ENCODE peak calls at places on chromosome 1, in four cellular contexts. One of them, this sample, is unnamed. For H3K9me3, the result is how much of the 10 kb centered on the place peaks cover.

GRCh38 chr1:109531205-109531779 is 8.4 kb upstream of the GPR61 start:
- DNase-seq in mucosa of descending colon: no peak
- DNase-seq in aorta: no peak
- DNase-seq in lower lobe of right lung: no peak
- DNase-seq in this sample: no peak

GRCh38 chr1:237921290-237921689 is 30.6 kb upstream of the ZP4 start:
- DNase-seq in mucosa of descending colon: no peak
- DNase-seq in aorta: no peak
- DNase-seq in lower lobe of right lung: no peak
- DNase-seq in this sample: no peak

GRCh38 chr1:204426035-204426436 is 14.4 kb upstream of the PPP1R15B start:
- DNase-seq in mucosa of descending colon: no peak
- DNase-seq in aorta: no peak
- DNase-seq in lower lobe of right lung: no peak
- DNase-seq in this sample: no peak

GRCh38 chr1:13812456-13813397 is 112.7 kb downstream of the PRDM2 start:
- DNase-seq in mucosa of descending colon: no peak
- DNase-seq in aorta: no peak
- DNase-seq in lower lobe of right lung: no peak
- DNase-seq in this sample: peak

GRCh38 chr1:27891196-27891889 is 19.0 kb downstream of the THEMIS2 start:
- DNase-seq in mucosa of descending colon: no peak
- DNase-seq in aorta: no peak
- DNase-seq in lower lobe of right lung: no peak
- DNase-seq in this sample: peak

GRCh38 chr1:183911285-183911684 is 106.4 kb downstream of the RGL1 start:
- DNase-seq in mucosa of descending colon: no peak
- DNase-seq in aorta: no peak
- DNase-seq in lower lobe of right lung: no peak
- DNase-seq in this sample: no peak

GRCh38 chr1:111570781-111571181 is 48.8 kb upstream of the RAP1A start:
- DNase-seq in mucosa of descending colon: no peak
- DNase-seq in aorta: no peak
- DNase-seq in lower lobe of right lung: no peak
- DNase-seq in this sample: no peak

GRCh38 chr1:44239961-44240371 is 26.7 kb downstream of the DMAP1 start:
- DNase-seq in mucosa of descending colon: no peak
- DNase-seq in aorta: no peak
- DNase-seq in lower lobe of right lung: peak
- DNase-seq in this sample: no peak

GRCh38 chr1:48610628-48611542 is 138.9 kb upstream of the SPATA6 start:
- DNase-seq in mucosa of descending colon: no peak
- DNase-seq in aorta: no peak
- DNase-seq in lower lobe of right lung: peak
- DNase-seq in this sample: peak

GRCh38 chr1:203462878-203463277 is 12.7 kb upstream of the PRELP start:
- DNase-seq in mucosa of descending colon: no peak
- DNase-seq in aorta: peak
- DNase-seq in lower lobe of right lung: peak
- DNase-seq in this sample: peak

GRCh38 chr1:7538033-7538432 is 233.1 kb upstream of the VAMP3 start:
- DNase-seq in mucosa of descending colon: no peak
- DNase-seq in aorta: peak
- DNase-seq in lower lobe of right lung: no peak
- DNase-seq in this sample: no peak

GRCh38 chr1:29653034-29653810 is 416.9 kb downstream of the PTPRU start:
- DNase-seq in mucosa of descending colon: no peak
- DNase-seq in aorta: no peak
- DNase-seq in lower lobe of right lung: peak
- DNase-seq in this sample: peak

GRCh38 chr1:211518330-211519289 is 26.6 kb upstream of the RD3 start:
- DNase-seq in mucosa of descending colon: no peak
- DNase-seq in aorta: no peak
- DNase-seq in lower lobe of right lung: no peak
- DNase-seq in this sample: no peak

GRCh38 chr1:232826318-232826717 is 21.1 kb downstream of the MAP10 start:
- DNase-seq in mucosa of descending colon: no peak
- DNase-seq in aorta: no peak
- DNase-seq in lower lobe of right lung: no peak
- DNase-seq in this sample: no peak

GRCh38 chr1:225794954-225795353 is 15.0 kb upstream of the EPHX1 start:
- DNase-seq in mucosa of descending colon: no peak
- DNase-seq in aorta: no peak
- DNase-seq in lower lobe of right lung: no peak
- DNase-seq in this sample: no peak
- H3K9me3 ChIP-seq in mucosa of descending colon: under half
- H3K9me3 ChIP-seq in aorta: under half
- H3K9me3 ChIP-seq in lower lobe of right lung: under half
- H3K9me3 ChIP-seq in this sample: under half

GRCh38 chr1:158604968-158605367 is at the start of gene OR10Z1:
- DNase-seq in mucosa of descending colon: no peak
- DNase-seq in aorta: no peak
- DNase-seq in lower lobe of right lung: no peak
- DNase-seq in this sample: no peak

DNA sequence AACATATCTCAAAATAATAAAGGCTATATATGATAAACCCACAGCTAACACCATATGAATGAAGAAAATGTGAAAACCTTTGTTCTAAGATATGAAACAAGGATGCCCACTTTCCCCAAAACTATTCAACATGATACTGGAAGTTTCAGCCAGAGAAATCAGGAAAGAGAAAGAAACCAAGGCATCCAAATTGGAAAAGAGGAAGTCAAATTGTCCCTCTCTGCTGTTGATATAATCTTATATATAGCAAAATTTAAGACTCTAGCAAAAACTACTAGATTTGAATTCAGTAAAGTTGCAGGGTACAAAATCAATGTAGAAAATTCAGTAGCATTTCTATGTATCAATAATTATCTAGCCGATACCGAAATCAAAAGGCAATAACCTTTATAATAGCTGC is 4.3 kb upstream of the OR10Z1 start:
- DNase-seq in mucosa of descending colon: no peak
- DNase-seq in aorta: no peak
- DNase-seq in lower lobe of right lung: no peak
- DNase-seq in this sample: no peak
- H3K9me3 ChIP-seq in mucosa of descending colon: under half
- H3K9me3 ChIP-seq in aorta: under half
- H3K9me3 ChIP-seq in lower lobe of right lung: under half
- H3K9me3 ChIP-seq in this sample: under half

GRCh38 chr1:248231117-248231516 is at the start of gene OR2M4:
- DNase-seq in mucosa of descending colon: no peak
- DNase-seq in aorta: no peak
- DNase-seq in lower lobe of right lung: no peak
- DNase-seq in this sample: no peak

GRCh38 chr1:248225537-248225936 is 5.7 kb upstream of the OR2M4 start:
- DNase-seq in mucosa of descending colon: no peak
- DNase-seq in aorta: no peak
- DNase-seq in lower lobe of right lung: no peak
- DNase-seq in this sample: no peak

DNA sequence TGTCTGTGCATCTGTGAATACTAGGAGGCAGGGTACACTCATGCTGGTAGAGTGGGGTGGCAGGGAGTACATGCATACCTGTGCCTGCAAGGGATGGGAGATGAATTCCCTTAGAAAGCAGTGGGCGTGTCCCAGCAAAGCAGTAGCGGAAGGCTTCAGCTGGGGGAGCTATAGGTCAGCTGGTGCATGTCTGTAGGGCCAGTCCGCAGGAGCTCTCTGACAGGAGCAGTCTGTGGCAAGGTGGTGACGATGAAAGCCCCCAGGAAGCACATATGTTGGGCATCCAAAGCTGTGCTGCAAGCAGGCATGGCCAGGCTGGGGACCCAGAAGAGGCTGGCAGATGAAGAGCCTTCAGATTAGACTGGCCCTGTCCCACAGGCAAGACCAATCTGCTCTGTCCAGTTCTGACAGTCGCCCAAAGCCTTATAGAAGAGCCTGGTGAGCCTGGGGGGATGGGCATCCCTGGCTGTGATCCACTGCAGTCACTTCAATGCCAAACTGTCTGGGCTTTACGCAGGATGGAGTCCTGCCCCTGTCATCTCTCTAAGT is 1.8 kb upstream of the OR2M4 start:
- DNase-seq in mucosa of descending colon: no peak
- DNase-seq in aorta: no peak
- DNase-seq in lower lobe of right lung: no peak
- DNase-seq in this sample: no peak
- H3K9me3 ChIP-seq in mucosa of descending colon: under half
- H3K9me3 ChIP-seq in aorta: under half
- H3K9me3 ChIP-seq in lower lobe of right lung: under half
- H3K9me3 ChIP-seq in this sample: under half

DNA sequence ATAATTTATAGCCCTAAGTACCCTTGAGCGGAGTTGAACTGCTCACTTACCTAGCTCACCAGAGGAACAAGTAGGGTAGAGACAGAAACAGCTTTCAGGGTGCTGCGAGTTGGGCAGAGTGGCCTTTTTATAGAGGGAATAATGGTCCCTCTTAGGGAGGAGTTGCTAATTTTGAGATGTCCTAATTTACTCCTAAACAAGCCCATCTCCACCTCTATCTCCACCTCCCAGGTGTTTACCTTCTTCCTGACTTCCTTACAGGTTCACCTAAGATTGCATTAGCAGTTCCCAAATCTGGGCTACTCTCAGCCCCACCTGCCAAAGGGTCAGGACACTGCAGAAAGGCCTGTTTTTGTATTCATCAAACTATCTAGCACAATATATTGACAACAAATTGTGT is at the start of gene HRNR:
- DNase-seq in mucosa of descending colon: no peak
- DNase-seq in aorta: no peak
- DNase-seq in lower lobe of right lung: no peak
- DNase-seq in this sample: no peak
- H3K9me3 ChIP-seq in mucosa of descending colon: under half
- H3K9me3 ChIP-seq in aorta: under half
- H3K9me3 ChIP-seq in lower lobe of right lung: under half
- H3K9me3 ChIP-seq in this sample: under half

DNA sequence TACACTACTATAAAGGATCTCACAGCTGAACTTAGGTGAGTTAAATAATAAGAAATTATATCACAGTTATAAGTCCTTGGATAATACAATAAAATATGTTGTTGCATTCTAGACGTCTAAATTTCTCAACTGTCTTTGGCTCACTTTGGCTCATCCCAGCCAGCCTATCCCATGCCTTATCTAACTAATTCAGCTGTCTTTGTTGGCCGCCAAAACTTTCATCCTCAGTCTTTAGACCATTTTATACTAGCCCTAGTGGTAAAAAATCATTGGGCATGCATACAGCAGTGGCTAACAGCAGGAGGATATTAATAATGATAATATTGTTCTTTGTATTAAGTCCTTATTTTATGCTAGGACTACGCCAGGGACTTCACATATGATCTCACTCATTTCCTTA is 59.3 kb downstream of the CCDC18 start:
- DNase-seq in mucosa of descending colon: no peak
- DNase-seq in aorta: no peak
- DNase-seq in lower lobe of right lung: no peak
- DNase-seq in this sample: no peak
- H3K9me3 ChIP-seq in mucosa of descending colon: under half
- H3K9me3 ChIP-seq in aorta: under half
- H3K9me3 ChIP-seq in lower lobe of right lung: under half
- H3K9me3 ChIP-seq in this sample: under half

GRCh38 chr1:11080931-11081330 is 18.7 kb downstream of the EXOSC10 start:
- DNase-seq in mucosa of descending colon: no peak
- DNase-seq in aorta: peak
- DNase-seq in lower lobe of right lung: no peak
- DNase-seq in this sample: no peak
- H3K9me3 ChIP-seq in mucosa of descending colon: under half
- H3K9me3 ChIP-seq in aorta: under half
- H3K9me3 ChIP-seq in lower lobe of right lung: under half
- H3K9me3 ChIP-seq in this sample: under half

This sample was measured in upper lobe of right lung.